ENCODE peak calls at places on chromosomes 1 and 21, in four cellular contexts. One of them, this sample, is unnamed.

GRCh38 chr21:36379236-36379635 is 6.0 kb upstream of the CHAF1B start:
- DNase-seq in choroid plexus epithelial cell: no peak
- DNase-seq in EL: no peak
- DNase-seq in pancreas: no peak
- DNase-seq in this sample: no peak

GRCh38 chr1:65149391-65149729 is 1.4 kb downstream of the AK4 start:
- DNase-seq in choroid plexus epithelial cell: peak; percentile 9
- DNase-seq in EL: no peak
- DNase-seq in pancreas: no peak
- DNase-seq in this sample: no peak

GRCh38 chr1:11364170-11364569 is 91.2 kb downstream of the UBIAD1 start:
- DNase-seq in choroid plexus epithelial cell: no peak
- DNase-seq in EL: no peak
- DNase-seq in pancreas: no peak
- DNase-seq in this sample: no peak

GRCh38 chr1:156191292-156191954 is 2.5 kb upstream of the SLC25A44 start:
- DNase-seq in choroid plexus epithelial cell: no peak
- DNase-seq in EL: no peak
- DNase-seq in pancreas: no peak
- DNase-seq in this sample: no peak

GRCh38 chr1:162755306-162755705 is 35.2 kb upstream of the HSD17B7 start:
- DNase-seq in choroid plexus epithelial cell: no peak
- DNase-seq in EL: peak; percentile 27
- DNase-seq in pancreas: no peak
- DNase-seq in this sample: no peak

GRCh38 chr1:100463809-100464424 is 74.0 kb upstream of the GPR88 start:
- DNase-seq in choroid plexus epithelial cell: peak; percentile 88
- DNase-seq in EL: peak; percentile 68
- DNase-seq in pancreas: no peak
- DNase-seq in this sample: no peak

GRCh38 chr1:90850181-90850924 is 133.3 kb upstream of the BARHL2 start:
- DNase-seq in choroid plexus epithelial cell: peak; percentile 22
- DNase-seq in EL: peak; percentile 14
- DNase-seq in pancreas: peak; percentile 56
- DNase-seq in this sample: peak; percentile 29

GRCh38 chr1:179229214-179230140 is at the start of gene ABL2:
- DNase-seq in choroid plexus epithelial cell: no peak
- DNase-seq in EL: peak; percentile 58
- DNase-seq in pancreas: peak; percentile 78
- DNase-seq in this sample: peak; percentile 62

GRCh38 chr1:10867138-10867721 is 70.8 kb upstream of the CASZ1 start:
- DNase-seq in choroid plexus epithelial cell: peak; percentile 21
- DNase-seq in EL: peak; percentile 58
- DNase-seq in pancreas: peak; percentile 90
- DNase-seq in this sample: peak; percentile 76

GRCh38 chr1:217542837-217543236 is 88.1 kb downstream of the GPATCH2 start:
- DNase-seq in choroid plexus epithelial cell: no peak
- DNase-seq in EL: no peak
- DNase-seq in pancreas: no peak
- DNase-seq in this sample: no peak

GRCh38 chr1:77316006-77316405 is 34.2 kb downstream of the AK5 start:
- DNase-seq in choroid plexus epithelial cell: peak; percentile 10
- DNase-seq in EL: peak; percentile 71
- DNase-seq in pancreas: no peak
- DNase-seq in this sample: no peak

GRCh38 chr1:24704411-24705259 is 40.6 kb upstream of the CLIC4 start:
- DNase-seq in choroid plexus epithelial cell: peak; percentile 42
- DNase-seq in EL: peak; percentile 72
- DNase-seq in pancreas: no peak
- DNase-seq in this sample: no peak

GRCh38 chr1:180912801-180913616 is at the start of gene KIAA1614:
- DNase-seq in choroid plexus epithelial cell: peak; percentile 38
- DNase-seq in EL: peak; percentile 68
- DNase-seq in pancreas: peak; percentile 70
- DNase-seq in this sample: peak; percentile 25

GRCh38 chr21:45983981-45984551 is 2.5 kb downstream of the COL6A1 start:
- DNase-seq in choroid plexus epithelial cell: no peak
- DNase-seq in EL: no peak
- DNase-seq in pancreas: peak; percentile 58
- DNase-seq in this sample: peak; percentile 18

GRCh38 chr1:69673301-69673700 is 105.6 kb downstream of the LRRC7 start:
- DNase-seq in choroid plexus epithelial cell: peak; percentile 20
- DNase-seq in EL: no peak
- DNase-seq in pancreas: no peak
- DNase-seq in this sample: no peak

GRCh38 chr1:180530501-180530900 is 28.1 kb upstream of the ACBD6 start:
- DNase-seq in choroid plexus epithelial cell: peak; percentile 94
- DNase-seq in EL: peak; percentile 88
- DNase-seq in pancreas: no peak
- DNase-seq in this sample: peak; percentile 38

GRCh38 chr1:19336543-19336942 is 24.4 kb downstream of the SLC66A1 start:
- DNase-seq in choroid plexus epithelial cell: no peak
- DNase-seq in EL: peak; percentile 32
- DNase-seq in pancreas: no peak
- DNase-seq in this sample: no peak

GRCh38 chr1:53065391-53065790 is 3.4 kb downstream of the PODN start:
- DNase-seq in choroid plexus epithelial cell: no peak
- DNase-seq in EL: no peak
- DNase-seq in pancreas: peak; percentile 25
- DNase-seq in this sample: no peak

GRCh38 chr21:42474982-42475381 is 21.0 kb downstream of the RSPH1 start:
- DNase-seq in choroid plexus epithelial cell: no peak
- DNase-seq in EL: peak; percentile 20
- DNase-seq in pancreas: no peak
- DNase-seq in this sample: no peak

GRCh38 chr1:29083318-29084195 is 40.1 kb downstream of the TMEM200B start:
- DNase-seq in choroid plexus epithelial cell: peak; percentile 8
- DNase-seq in EL: no peak
- DNase-seq in pancreas: no peak
- DNase-seq in this sample: no peak

GRCh38 chr1:233172201-233172600 is 123.3 kb downstream of the PCNX2 start:
- DNase-seq in choroid plexus epithelial cell: peak; percentile 81
- DNase-seq in EL: peak; percentile 24
- DNase-seq in pancreas: no peak
- DNase-seq in this sample: no peak

GRCh38 chr1:99702221-99702620 is 56.3 kb downstream of the PALMD start:
- DNase-seq in choroid plexus epithelial cell: no peak
- DNase-seq in EL: no peak
- DNase-seq in pancreas: no peak
- DNase-seq in this sample: no peak

GRCh38 chr1:230609208-230609607 is 33.1 kb upstream of the COG2 start:
- DNase-seq in choroid plexus epithelial cell: no peak
- DNase-seq in EL: no peak
- DNase-seq in pancreas: no peak
- DNase-seq in this sample: no peak

GRCh38 chr1:94858276-94858675 is 38.1 kb downstream of the SLC44A3 start:
- DNase-seq in choroid plexus epithelial cell: peak; percentile 16
- DNase-seq in EL: peak; percentile 58
- DNase-seq in pancreas: no peak
- DNase-seq in this sample: no peak

GRCh38 chr1:29176567-29176966 is 5.1 kb downstream of the SRSF4 start:
- DNase-seq in choroid plexus epithelial cell: no peak
- DNase-seq in EL: peak; percentile 26
- DNase-seq in pancreas: no peak
- DNase-seq in this sample: no peak

GRCh38 chr1:168603501-168604107 is 27.2 kb downstream of the XCL1 start:
- DNase-seq in choroid plexus epithelial cell: peak; percentile 78
- DNase-seq in EL: peak; percentile 54
- DNase-seq in pancreas: peak; percentile 82
- DNase-seq in this sample: peak; percentile 86

GRCh38 chr21:21122680-21123079 is 124.5 kb downstream of the NCAM2 start:
- DNase-seq in choroid plexus epithelial cell: no peak
- DNase-seq in EL: no peak
- DNase-seq in pancreas: no peak
- DNase-seq in this sample: no peak

GRCh38 chr1:58968360-58968952 is 184.6 kb upstream of the JUN start:
- DNase-seq in choroid plexus epithelial cell: peak; percentile 78
- DNase-seq in EL: no peak
- DNase-seq in pancreas: peak; percentile 70
- DNase-seq in this sample: peak; percentile 79

GRCh38 chr1:42993631-42994121 is 35.0 kb upstream of the SLC2A1 start:
- DNase-seq in choroid plexus epithelial cell: no peak
- DNase-seq in EL: no peak
- DNase-seq in pancreas: no peak
- DNase-seq in this sample: no peak

GRCh38 chr1:32759997-32760623 is 57.0 kb downstream of the YARS1 start:
- DNase-seq in choroid plexus epithelial cell: peak; percentile 55
- DNase-seq in EL: peak; percentile 34
- DNase-seq in pancreas: peak; percentile 97
- DNase-seq in this sample: peak; percentile 92

GRCh38 chr1:68745006-68745405 is 248.1 kb upstream of the DEPDC1 start:
- DNase-seq in choroid plexus epithelial cell: peak; percentile 1
- DNase-seq in EL: no peak
- DNase-seq in pancreas: no peak
- DNase-seq in this sample: no peak